ENCODE peak calls at places on chromosomes 2 and 18, in five cellular contexts. Y is endodermal cell, D is stomach, O is tibial nerve, H is ovary. B is an unnamed sample.

GRCh38 chr2:18643532-18644462 is 54.4 kb upstream of the NT5C1B start:
- DNase-seq in D (no peak), H (no peak), O (no peak), Y (no peak), B (no peak)

GRCh38 chr2:205688417-205689200 is 6.3 kb downstream of the NRP2 start:
- DNase-seq in D (no peak), Y (no peak), H (peak), O (no peak), B (no peak)

GRCh38 chr2:47076586-47077441 is 78.3 kb downstream of the STPG4 start:
- DNase-seq in O (no peak), Y (no peak), D (no peak), H (no peak), B (peak)

GRCh38 chr18:40235881-40236280 is 1719.2 kb upstream of the PIK3C3 start:
- DNase-seq in O (no peak), D (no peak), H (no peak), Y (no peak), B (no peak)

GRCh38 chr2:168639501-168639900 is 162.9 kb upstream of the NOSTRIN start:
- DNase-seq in O (peak), Y (peak), D (peak), H (peak), B (peak)

GRCh38 chr2:205704101-205704741 is 21.9 kb downstream of the NRP2 start:
- DNase-seq in O (peak), H (peak), Y (peak), D (peak), B (no peak)

GRCh38 chr2:183927367-183928355 is 670.7 kb upstream of the ZNF804A start:
- DNase-seq in D (no peak), O (no peak), Y (no peak), H (no peak), B (peak)

GRCh38 chr2:173037245-173038106 is 38.2 kb upstream of the MAP3K20 start:
- DNase-seq in H (no peak), O (no peak), D (no peak), Y (no peak), B (no peak)

GRCh38 chr18:55237665-55238064 is 278.4 kb upstream of the CCDC68 start:
- DNase-seq in D (no peak), O (no peak), H (no peak), Y (no peak), B (no peak)

GRCh38 chr2:170212625-170213280 is 34.8 kb downstream of the MYO3B start:
- DNase-seq in O (no peak), D (no peak), Y (peak), H (no peak), B (no peak)

GRCh38 chr2:527581-527980 is 149.6 kb downstream of the TMEM18 start:
- DNase-seq in O (no peak), Y (peak), D (no peak), H (no peak), B (no peak)

GRCh38 chr18:3761266-3761665 is 311.3 kb downstream of the TGIF1 start:
- DNase-seq in O (no peak), Y (no peak), D (no peak), H (no peak), B (no peak)

GRCh38 chr18:24727685-24728084 is 267.2 kb downstream of the HRH4 start:
- DNase-seq in O (no peak), D (no peak), Y (peak), H (no peak), B (no peak)

GRCh38 chr2:234932591-234933168 is 19.1 kb upstream of the SH3BP4 start:
- DNase-seq in H (no peak), D (no peak), Y (peak), O (no peak), B (no peak)

GRCh38 chr2:45930396-45930792 is 278.9 kb downstream of the PRKCE start:
- DNase-seq in O (no peak), D (no peak), Y (no peak), H (no peak), B (peak)

GRCh38 chr2:1640301-1641135 is 103.8 kb downstream of the PXDN start:
- DNase-seq in O (no peak), Y (no peak), D (no peak), H (no peak), B (no peak)

GRCh38 chr2:18119883-18120282 is 241.4 kb downstream of the KCNS3 start:
- DNase-seq in O (no peak), D (no peak), Y (no peak), H (no peak), B (no peak)

GRCh38 chr2:142796161-142796560 is 81.3 kb upstream of the KYNU start:
- DNase-seq in H (no peak), D (no peak), O (no peak), Y (no peak), B (no peak)

GRCh38 chr18:61578846-61579245 is 245.6 kb downstream of the CDH20 start:
- DNase-seq in D (no peak), H (no peak), Y (no peak), O (no peak), B (no peak)

GRCh38 chr2:28035816-28036215 is 145.3 kb downstream of the BABAM2 start:
- DNase-seq in O (no peak), Y (no peak), H (no peak), D (no peak), B (no peak)

GRCh38 chr2:214630402-214631035 is 179.0 kb downstream of the BARD1 start:
- DNase-seq in O (no peak), Y (peak), D (no peak), H (no peak), B (no peak)

GRCh38 chr18:10023853-10024638 is 110.2 kb downstream of the VAPA start:
- DNase-seq in O (no peak), D (no peak), H (no peak), Y (peak), B (no peak)

GRCh38 chr2:168138369-168138768 is 109.0 kb downstream of the STK39 start:
- DNase-seq in H (no peak), O (no peak), Y (no peak), D (peak), B (no peak)

GRCh38 chr2:10777842-10778723 is 34.5 kb downstream of the PDIA6 start:
- DNase-seq in O (no peak), H (no peak), Y (peak), D (peak), B (no peak)

GRCh38 chr2:237876056-237876439 is 16.6 kb downstream of the RAMP1 start:
- DNase-seq in H (no peak), Y (peak), D (peak), O (no peak), B (no peak)

GRCh38 chr2:120317180-120317533 is 28.8 kb upstream of the INHBB start:
- DNase-seq in O (no peak), D (no peak), Y (no peak), H (no peak), B (no peak)

DNA sequence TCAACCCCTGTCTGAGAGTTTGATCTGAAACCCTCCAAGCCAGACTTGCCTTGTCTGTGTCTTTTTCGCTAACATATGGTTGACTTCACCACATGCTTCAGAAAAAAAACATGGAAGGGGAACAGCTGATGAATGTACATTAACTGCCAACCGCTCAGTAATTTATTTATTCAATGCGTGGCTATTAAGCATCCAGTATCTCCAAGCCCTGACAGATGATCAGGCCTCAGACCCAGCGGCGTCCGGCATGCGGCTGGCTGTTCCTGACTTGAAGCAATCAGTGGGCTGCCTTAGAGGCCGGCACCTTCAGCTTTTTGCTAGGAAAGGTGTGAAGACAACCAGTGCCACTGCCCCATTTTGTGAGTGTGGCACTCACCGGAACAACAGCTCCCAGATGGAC is 62.3 kb downstream of the NGEF start:
- DNase-seq in D (no peak), H (no peak), O (no peak), Y (no peak), B (no peak)
- H3K27ac ChIP-seq in D (no peak), H (no peak), O (no peak), Y (no peak), B (no peak)

DNA sequence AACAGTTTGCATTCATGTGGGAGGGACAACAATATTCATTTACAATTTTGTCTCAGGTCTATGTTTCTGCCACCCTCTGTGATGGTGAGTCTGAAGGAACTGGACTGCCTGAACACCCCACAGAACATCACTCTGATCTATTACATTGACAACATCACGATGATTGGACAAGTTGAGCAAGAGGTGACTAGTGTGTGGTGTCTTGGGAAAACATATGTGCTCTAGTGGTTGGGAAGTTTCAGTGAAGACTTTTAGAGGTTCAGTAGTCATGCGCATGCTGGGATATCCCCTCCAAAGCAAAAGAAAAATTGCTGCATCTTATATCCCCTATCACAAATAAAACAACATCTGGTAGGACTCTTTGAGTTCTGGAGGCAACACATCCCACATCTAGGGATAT is 18.6 kb upstream of the CTLA4 start:
- DNase-seq in D (no peak), Y (no peak), O (no peak), H (no peak), B (no peak)
- TF ChIP-seq CTCF in D (no peak), Y (no peak), O (no peak), H (no peak), B (no peak)

GRCh38 chr2:207111757-207112156 is 54.0 kb downstream of the KLF7 start:
- DNase-seq in D (no peak), H (no peak), Y (no peak), O (no peak), B (no peak)

GRCh38 chr2:207112397-207112796 is 53.4 kb downstream of the KLF7 start:
- DNase-seq in O (no peak), H (no peak), Y (no peak), D (no peak), B (no peak)

GRCh38 chr2:207110310-207110709 is 55.4 kb downstream of the KLF7 start:
- DNase-seq in H (no peak), Y (no peak), D (no peak), O (no peak), B (no peak)

GRCh38 chr2:207109768-207110167 is 56.0 kb downstream of the KLF7 start:
- DNase-seq in O (no peak), Y (no peak), D (no peak), H (no peak), B (no peak)

GRCh38 chr2:207110730-207111129 is 55.0 kb downstream of the KLF7 start:
- DNase-seq in D (no peak), Y (no peak), H (no peak), O (no peak), B (no peak)
- H3K27ac ChIP-seq in D (no peak), Y (no peak), H (no peak), O (no peak), B (no peak)

DNA sequence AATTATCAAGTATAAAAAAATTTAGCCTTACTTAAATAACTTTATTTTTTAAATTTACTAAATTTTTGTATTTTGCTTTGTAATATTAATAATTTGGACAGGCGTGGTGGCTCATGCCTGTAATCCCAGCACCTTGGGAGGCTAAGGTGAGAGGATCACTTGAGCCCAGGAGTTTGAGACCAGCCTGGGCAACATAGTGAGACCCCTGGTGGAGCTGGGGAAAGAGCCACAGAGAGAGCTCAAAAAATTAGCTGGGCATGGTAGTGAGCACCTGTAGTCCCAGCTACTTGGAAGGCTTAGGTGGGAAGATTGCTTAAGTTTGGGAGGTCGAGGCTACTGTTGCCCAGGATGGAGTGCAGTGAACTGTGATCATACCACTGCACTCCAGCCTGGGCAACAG is 143.5 kb downstream of the B3GNT2 start:
- DNase-seq in H (no peak), O (no peak), Y (no peak), D (no peak), B (no peak)
- TF ChIP-seq CTCF in H (no peak), O (no peak), Y (peak), D (no peak), B (no peak)

DNA sequence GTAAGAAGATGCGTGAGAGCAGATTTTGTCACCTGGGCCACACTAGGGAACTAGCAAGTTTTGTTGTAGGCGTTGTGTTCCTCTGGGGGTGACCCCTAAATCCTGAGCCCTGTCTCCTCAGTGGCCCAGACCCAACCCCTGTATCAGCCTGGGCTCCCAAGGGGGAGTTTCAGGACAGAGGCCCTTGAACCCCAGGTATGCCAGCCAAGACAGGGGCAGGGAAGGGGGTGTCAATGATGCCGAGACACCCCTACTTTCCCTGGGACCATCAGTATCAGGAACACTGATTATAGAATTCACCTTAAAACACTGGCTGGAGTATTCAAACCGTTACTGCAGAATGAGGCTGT is 39.1 kb upstream of the RPL31 start:
- DNase-seq in Y (no peak), O (no peak), H (no peak), D (no peak), B (no peak)
- H3K27ac ChIP-seq in Y (no peak), O (no peak), H (no peak), D (no peak), B (no peak)

DNA sequence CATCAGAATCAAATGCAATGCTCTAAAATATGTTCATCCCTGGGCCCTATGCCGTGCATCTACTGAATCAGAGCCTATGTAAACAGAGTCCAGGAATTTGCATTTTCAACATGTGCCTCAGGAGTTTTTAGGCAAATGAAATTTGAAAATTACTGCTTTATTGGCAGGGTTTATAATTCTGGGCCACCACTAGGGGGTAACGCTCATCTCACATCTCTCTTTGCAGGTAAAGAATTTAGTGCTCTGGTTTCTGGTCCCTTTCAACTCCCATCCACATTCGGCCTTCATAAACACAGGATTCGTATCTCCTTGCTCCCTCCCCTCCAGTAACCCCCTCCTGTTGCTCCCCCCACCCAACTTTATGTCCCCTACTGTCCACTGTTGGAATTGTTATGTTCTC is 49.3 kb downstream of the LYPD6B start:
- DNase-seq in O (no peak), Y (no peak), D (no peak), H (no peak), B (peak)
- TF ChIP-seq CTCF in O (no peak), Y (peak), D (no peak), H (no peak), B (no peak)

GRCh38 chr2:41877114-41877513 is 170.7 kb upstream of the PKDCC start:
- DNase-seq in O (no peak), H (no peak), Y (no peak), D (no peak), B (no peak)

GRCh38 chr2:41879367-41879871 is 168.4 kb upstream of the PKDCC start:
- DNase-seq in H (no peak), O (no peak), Y (no peak), D (no peak), B (no peak)

GRCh38 chr2:41878056-41878455 is 169.8 kb upstream of the PKDCC start:
- DNase-seq in Y (no peak), H (no peak), O (no peak), D (no peak), B (no peak)

GRCh38 chr2:41880561-41881243 is 167.1 kb upstream of the PKDCC start:
- DNase-seq in D (no peak), Y (no peak), H (no peak), O (no peak), B (no peak)

DNA sequence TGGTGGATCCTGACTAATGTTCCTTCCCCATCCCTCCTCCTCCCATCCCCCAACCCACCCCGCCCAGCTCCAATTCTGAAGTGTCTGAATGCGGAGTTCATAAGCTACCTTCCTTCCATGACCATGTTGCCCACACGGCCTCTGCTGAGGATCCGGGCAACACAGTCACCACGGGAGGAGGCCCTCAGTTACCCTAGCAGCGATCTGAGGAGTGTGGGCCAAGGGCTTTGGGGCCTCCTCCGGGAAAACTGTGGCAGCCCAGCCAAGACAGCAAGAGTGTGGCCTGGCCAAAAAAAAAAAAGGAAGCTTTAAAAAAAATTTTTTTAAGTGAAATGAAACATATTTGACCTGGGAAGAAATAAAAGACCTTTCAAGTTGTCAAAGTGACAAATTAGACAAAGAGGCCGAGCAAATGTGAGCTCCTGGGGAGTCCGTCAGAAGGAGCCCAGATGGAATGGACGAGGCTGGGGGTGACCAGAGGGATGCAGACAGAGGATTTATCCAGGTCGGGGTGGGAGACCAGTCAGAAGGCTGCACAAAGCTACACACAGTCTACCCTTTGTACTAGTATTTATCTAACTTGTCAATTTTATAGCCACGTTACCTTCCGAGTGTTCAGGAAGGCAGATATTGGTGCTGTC is 169.0 kb upstream of the PKDCC start:
- DNase-seq in Y (no peak), H (peak), D (no peak), O (no peak), B (no peak)
- H3K27ac ChIP-seq in Y (peak), H (no peak), D (no peak), O (peak), B (no peak)

GRCh38 chr2:94869552-94870391 is 1.5 kb upstream of the TEKT4 start:
- DNase-seq in D (no peak), O (no peak), Y (no peak), H (no peak), B (no peak)

GRCh38 chr2:94871226-94872087 is at the start of gene TEKT4:
- DNase-seq in Y (no peak), H (no peak), D (no peak), O (no peak), B (no peak)

GRCh38 chr2:94872088-94872618 is 923 bp downstream of the TEKT4 start:
- DNase-seq in H (no peak), D (no peak), Y (no peak), O (no peak), B (no peak)

GRCh38 chr2:94869131-94869530 is 2.1 kb upstream of the TEKT4 start:
- DNase-seq in D (no peak), Y (no peak), H (no peak), O (no peak), B (no peak)

GRCh38 chr2:94870392-94871225 is 621 bp upstream of the TEKT4 start:
- DNase-seq in O (no peak), H (no peak), Y (peak), D (no peak), B (no peak)
- TF ChIP-seq CTCF in O (no peak), H (no peak), Y (peak), D (no peak), B (peak)

DNA sequence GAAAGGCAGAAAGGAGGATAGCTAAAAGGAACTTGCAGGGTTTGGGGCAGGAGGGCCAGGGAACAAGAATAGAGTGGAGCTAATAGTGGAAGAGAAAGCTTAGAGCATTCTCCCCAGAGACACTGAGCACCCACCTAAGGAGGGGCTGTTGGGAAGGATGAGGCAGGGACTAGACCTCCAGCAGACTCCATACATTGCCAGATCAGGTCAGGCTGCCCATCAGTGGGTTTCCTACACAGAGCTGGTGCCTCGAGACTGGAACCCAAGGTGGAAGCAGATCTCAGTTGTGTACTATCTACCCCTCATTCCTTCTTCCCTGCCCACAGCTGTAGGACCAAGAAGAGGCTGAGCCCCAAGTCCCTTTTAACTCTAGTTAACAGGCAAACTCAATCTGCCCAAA is 148.5 kb downstream of the ZFP36L2 start:
- DNase-seq in D (no peak), Y (no peak), O (no peak), H (no peak), B (no peak)
- H3K27ac ChIP-seq in D (no peak), Y (no peak), O (no peak), H (no peak), B (peak)

B was measured in RWPE1.